ENCODE peak calls at places on chromosomes 11 and 22, in seven cellular contexts. M is iris pigment epithelial cell; L is fibroblast of villous mesenchyme; O is naive thymus-derived CD4-positive, alpha-beta T cell; A is amniotic stem cell; J is AG08396; I is H54. R is an unnamed sample.

GRCh38 chr22:49080631-49081030 is 747.0 kb downstream of the BRD1 start:
- DNase-seq in L (no peak), M (no peak), J (no peak), A (no peak), O (no peak), I (no peak), R (no peak)

GRCh38 chr11:4095509-4096230 is 1.1 kb downstream of the RRM1 start:
- DNase-seq in M (peak; percentile 90), L (peak; percentile 69), J (peak; percentile 36), A (no peak), O (peak; percentile 13), I (peak; percentile 11), R (peak; percentile 39)

GRCh38 chr11:68987211-68987610 is 6.4 kb upstream of the MRGPRD start:
- DNase-seq in J (no peak), O (no peak), L (no peak), A (no peak), I (no peak), M (no peak), R (no peak)

GRCh38 chr11:134034496-134035381 is 34.1 kb upstream of the JAM3 start:
- DNase-seq in O (no peak), A (peak; percentile 27), M (no peak), I (peak; percentile 22), L (no peak), J (no peak), R (peak; percentile 72)

GRCh38 chr11:44681698-44682097 is 45.1 kb upstream of the TSPAN18 start:
- DNase-seq in A (no peak), I (peak; percentile 65), M (peak; percentile 69), O (no peak), L (peak; percentile 57), J (peak; percentile 59), R (no peak)

GRCh38 chr22:45999379-45999971 is 22.5 kb upstream of the WNT7B start:
- DNase-seq in A (no peak), J (no peak), M (no peak), I (no peak), O (no peak), L (no peak), R (no peak)

GRCh38 chr22:26404851-26405357 is 24.2 kb upstream of the ASPHD2 start:
- DNase-seq in A (no peak), L (no peak), I (no peak), O (no peak), J (no peak), M (no peak), R (no peak)

GRCh38 chr11:3920148-3920852 is 64.8 kb downstream of the STIM1 start:
- DNase-seq in J (no peak), L (peak; percentile 83), O (no peak), M (peak; percentile 62), I (no peak), A (no peak), R (peak; percentile 54)

GRCh38 chr11:1203505-1204271 is 19.2 kb upstream of the MUC5B start:
- DNase-seq in A (no peak), I (peak; percentile 71), J (peak; percentile 11), M (no peak), O (no peak), L (no peak), R (no peak)

GRCh38 chr11:128210148-128210940 is 377.0 kb downstream of the ETS1 start:
- DNase-seq in M (peak; percentile 98), I (peak; percentile 36), J (peak; percentile 79), O (no peak), L (peak; percentile 94), A (peak; percentile 43), R (no peak)

GRCh38 chr22:38474003-38474607 is 6.2 kb downstream of the KDELR3 start:
- DNase-seq in O (no peak), M (no peak), A (no peak), L (no peak), J (no peak), I (no peak), R (no peak)

GRCh38 chr22:39443416-39443815 is 13.4 kb upstream of the MGAT3 start:
- DNase-seq in J (no peak), M (no peak), A (no peak), O (no peak), L (no peak), I (no peak), R (no peak)

GRCh38 chr11:68457214-68457897 is 3.2 kb upstream of the PPP6R3 start:
- DNase-seq in J (no peak), M (no peak), I (no peak), L (no peak), A (no peak), O (no peak), R (no peak)

GRCh38 chr11:1361882-1362281 is 27.9 kb upstream of the BRSK2 start:
- DNase-seq in O (no peak), J (no peak), A (no peak), I (no peak), M (no peak), L (no peak), R (no peak)

GRCh38 chr11:2208691-2209369 is 37.2 kb upstream of the TH start:
- DNase-seq in J (peak; percentile 5), O (no peak), M (no peak), L (no peak), A (no peak), I (no peak), R (no peak)

GRCh38 chr11:36317992-36318391 is 21.9 kb downstream of the PRR5L start:
- DNase-seq in M (no peak), O (no peak), J (no peak), A (no peak), I (no peak), L (no peak), R (no peak)

GRCh38 chr11:66845876-66846212 is 2.6 kb downstream of the RCE1 start:
- DNase-seq in I (no peak), J (no peak), M (no peak), A (no peak), L (no peak), O (no peak), R (no peak)

R was measured in Jurkat, Clone E6-1.